ENCODE peak calls at places on chromosomes 6 and 20, in eight cellular contexts. U is SK-N-SH, C is HepG2, Q is suprapubic skin, K is upper lobe of left lung, J is transverse colon, M is GM12878, F is sigmoid colon. X is an unnamed sample.

GRCh38 chr6:165978482-165978881 is 189.2 kb downstream of the TBXT start:
- DNase-seq in U (no peak), F (no peak), M (no peak), C (no peak), J (no peak), Q (no peak), K (no peak), X (no peak)

GRCh38 chr6:169868458-169868857 is 117.0 kb downstream of the ERMARD start:
- DNase-seq in U (no peak), M (no peak), F (peak; percentile 65), C (no peak), J (peak; percentile 68), Q (no peak), K (peak; percentile 35), X (peak; percentile 57)

GRCh38 chr6:149897855-149898744 is at the start of gene RAET1E:
- DNase-seq in K (no peak), F (no peak), U (no peak), M (no peak), Q (peak; percentile 62), C (no peak), J (peak; percentile 31), X (no peak)

GRCh38 chr6:17712573-17712972 is 5.8 kb upstream of the NUP153 start:
- DNase-seq in C (peak; percentile 70), M (no peak), K (no peak), J (no peak), Q (no peak), U (no peak), F (no peak), X (no peak)

GRCh38 chr6:93048381-93048780 is 371.0 kb downstream of the EPHA7 start:
- DNase-seq in F (no peak), U (no peak), M (no peak), Q (no peak), C (no peak), K (no peak), J (no peak), X (no peak)

GRCh38 chr6:84150680-84151079 is 76.8 kb downstream of the CEP162 start:
- DNase-seq in Q (no peak), F (no peak), J (no peak), K (no peak), U (no peak), M (no peak), C (no peak), X (no peak)

GRCh38 chr20:17885076-17885475 is 83.5 kb downstream of the SNX5 start:
- DNase-seq in J (no peak), M (no peak), C (no peak), K (no peak), U (no peak), F (peak; percentile 22), Q (no peak), X (no peak)

GRCh38 chr20:46315311-46315710 is 7.0 kb upstream of the CDH22 start:
- DNase-seq in U (no peak), F (no peak), J (no peak), K (no peak), M (no peak), C (no peak), Q (no peak), X (no peak)

GRCh38 chr6:117448011-117448410 is 22.3 kb upstream of the ROS1 start:
- DNase-seq in Q (no peak), U (no peak), M (no peak), K (no peak), C (no peak), J (no peak), F (no peak), X (no peak)

GRCh38 chr6:109347779-109348178 is 34.5 kb downstream of the CD164 start:
- DNase-seq in F (no peak), J (peak; percentile 74), K (no peak), Q (no peak), U (peak; percentile 49), M (no peak), C (peak; percentile 7), X (no peak)

GRCh38 chr6:42484261-42484660 is 32.5 kb upstream of the TRERF1 start:
- DNase-seq in K (no peak), U (no peak), Q (no peak), C (no peak), F (no peak), J (no peak), M (no peak), X (no peak)

GRCh38 chr20:10513931-10514575 is 78.9 kb downstream of the SLX4IP start:
- DNase-seq in Q (no peak), C (no peak), F (no peak), M (no peak), U (no peak), K (no peak), J (no peak), X (no peak)

GRCh38 chr6:76843376-76843775 is 619.9 kb downstream of the HTR1B start:
- DNase-seq in K (no peak), C (no peak), F (no peak), J (no peak), Q (no peak), M (no peak), U (no peak), X (no peak)
- TF ChIP-seq EP300 in K (no peak), C (no peak), F (no peak), J (no peak), Q (no peak), M (no peak), U (no peak), X (no peak)

GRCh38 chr6:127937102-127937501 is 36.2 kb upstream of the THEMIS start:
- DNase-seq in J (no peak), M (no peak), F (no peak), C (no peak), K (no peak), U (no peak), Q (no peak), X (no peak)
- H3K27ac ChIP-seq in J (no peak overlapping the region), M (no peak overlapping the region), F (no peak overlapping the region), C (no peak overlapping the region), K (no peak overlapping the region), U (no peak overlapping the region), Q (no peak overlapping the region), X (no peak overlapping the region)

GRCh38 chr6:145199961-145200360 is 535.4 kb downstream of the EPM2A start:
- DNase-seq in K (no peak), M (no peak), J (no peak), F (no peak), U (no peak), Q (no peak), C (peak; percentile 7), X (no peak)

GRCh38 chr6:145189836-145190235 is 545.5 kb downstream of the EPM2A start:
- DNase-seq in J (no peak), M (no peak), C (no peak), Q (no peak), U (no peak), K (no peak), F (no peak), X (no peak)

GRCh38 chr6:145194389-145194788 is 540.9 kb downstream of the EPM2A start:
- DNase-seq in M (no peak), K (no peak), U (no peak), J (no peak), F (no peak), Q (no peak), C (no peak), X (no peak)
- TF ChIP-seq POLR2AphosphoS5 in M (no peak), K (no peak), U (no peak), J (no peak), F (no peak), Q (no peak), C (no peak), X (no peak)

GRCh38 chr20:8523684-8524083 is 391.6 kb downstream of the PLCB1 start:
- DNase-seq in M (no peak), U (no peak), F (no peak), J (no peak), C (no peak), Q (no peak), K (no peak), X (no peak)
- TF ChIP-seq EP300 in M (no peak), U (no peak), F (no peak), J (no peak), C (no peak), Q (no peak), K (no peak), X (no peak)

X was measured in stomach.